ENCODE peak calls at places on chromosomes 12 and 14, in eight cellular contexts. V is A549, J is IMR-90, W is GM12892, L is ovary, O is body of pancreas, M is adrenal gland, K is Peyer's patch. Y is an unnamed sample.

GRCh38 chr12:119841433-119842210 is 35.5 kb downstream of the CIT start:
- DNase-seq in V (peak), J (peak), W (no peak), L (no peak), O (no peak), M (no peak), K (no peak), Y (no peak)

GRCh38 chr12:78121969-78122610 is 291.4 kb downstream of the NAV3 start:
- DNase-seq in V (no peak), J (peak), W (no peak), L (no peak), O (no peak), M (no peak), K (no peak), Y (no peak)

GRCh38 chr12:94329366-94329765 is 130.3 kb downstream of the CEP83 start:
- DNase-seq in V (no peak), J (no peak), W (no peak), L (no peak), O (no peak), M (no peak), K (no peak), Y (no peak)

GRCh38 chr14:83257466-83258439 is 1724.1 kb upstream of the SEL1L start:
- DNase-seq in V (no peak), J (no peak), W (no peak), L (no peak), O (no peak), M (no peak), K (no peak), Y (no peak)

GRCh38 chr12:68837215-68837614 is 29.2 kb downstream of the MDM2 start:
- DNase-seq in V (no peak), J (no peak), W (no peak), L (no peak), O (no peak), M (no peak), K (no peak), Y (no peak)

GRCh38 chr12:88579572-88579940 is 715 bp downstream of the KITLG start:
- DNase-seq in V (peak), J (no peak), W (no peak), L (peak), O (peak), M (peak), K (peak), Y (peak)

GRCh38 chr12:14322403-14322802 is 43.1 kb upstream of the ATF7IP start:
- DNase-seq in V (no peak), J (peak), W (no peak), L (no peak), O (no peak), M (no peak), K (no peak), Y (no peak)

GRCh38 chr14:95533391-95533821 is 1.4 kb upstream of the GLRX5 start:
- DNase-seq in V (peak), J (peak), W (no peak), L (no peak), O (no peak), M (peak), K (peak), Y (no peak)

GRCh38 chr12:57477710-57478681 is 1.7 kb downstream of the ARHGAP9 start:
- DNase-seq in V (no peak), J (peak), W (peak), L (no peak), O (no peak), M (no peak), K (peak), Y (peak)

GRCh38 chr14:69610859-69611263 is 535 bp upstream of the SUSD6 start:
- DNase-seq in V (no peak), J (no peak), W (no peak), L (no peak), O (no peak), M (peak), K (no peak), Y (no peak)

GRCh38 chr12:5432011-5432400 is at the start of gene NTF3:
- DNase-seq in V (no peak), J (peak), W (no peak), L (peak), O (peak), M (no peak), K (no peak), Y (no peak)

GRCh38 chr14:101028971-101029667 is 125.6 kb upstream of the RTL1 start:
- DNase-seq in V (no peak), J (no peak), W (no peak), L (no peak), O (no peak), M (no peak), K (peak), Y (no peak)

GRCh38 chr14:106883218-106883692 is 1356.9 kb downstream of the TMEM121 start:
- DNase-seq in V (peak), J (no peak), W (no peak), L (peak), O (peak), M (peak), K (peak), Y (no peak)

GRCh38 chr12:76719171-76719631 is 44.7 kb upstream of the ZDHHC17 start:
- DNase-seq in V (no peak), J (peak), W (no peak), L (no peak), O (no peak), M (no peak), K (no peak), Y (no peak)

GRCh38 chr12:108722992-108723766 is 8.1 kb downstream of the CORO1C start:
- DNase-seq in V (peak), J (peak), W (no peak), L (no peak), O (no peak), M (no peak), K (no peak), Y (no peak)

GRCh38 chr12:68324531-68324930 is 7.6 kb downstream of the MDM1 start:
- DNase-seq in V (no peak), J (no peak), W (no peak), L (no peak), O (no peak), M (no peak), K (no peak), Y (no peak)

GRCh38 chr12:53251477-53252348 is 16.4 kb upstream of the ESPL1 start:
- DNase-seq in V (peak), J (peak), W (peak), L (peak), O (peak), M (peak), K (peak), Y (peak)

GRCh38 chr14:54683882-54684794 is 117.2 kb downstream of the SAMD4A start:
- DNase-seq in V (no peak), J (peak), W (no peak), L (peak), O (no peak), M (peak), K (peak), Y (peak)

GRCh38 chr12:87820524-87821194 is 208.5 kb downstream of the C12orf50 start:
- DNase-seq in V (peak), J (peak), W (no peak), L (no peak), O (no peak), M (no peak), K (no peak), Y (no peak)

GRCh38 chr12:117120787-117121186 is 21.6 kb upstream of the TESC start:
- DNase-seq in V (no peak), J (no peak), W (no peak), L (no peak), O (peak), M (no peak), K (no peak), Y (no peak)

GRCh38 chr14:38442208-38442607 is 186.3 kb upstream of the CLEC14A start:
- DNase-seq in V (no peak), J (no peak), W (no peak), L (no peak), O (no peak), M (no peak), K (no peak), Y (peak)

GRCh38 chr14:64114166-64114565 is 180.0 kb downstream of the ESR2 start:
- DNase-seq in V (no peak), J (peak), W (no peak), L (no peak), O (peak), M (no peak), K (no peak), Y (no peak)
- TF ChIP-seq POLR2A in V (no peak), J (no peak), W (no peak), L (no peak), O (no peak), M (no peak), K (no peak), Y (no peak)

GRCh38 chr14:79740043-79740442 is 471.3 kb downstream of the DIO2 start:
- DNase-seq in V (no peak), J (no peak), W (no peak), L (no peak), O (no peak), M (no peak), K (no peak), Y (no peak)

GRCh38 chr14:79730911-79731310 is 480.4 kb downstream of the DIO2 start:
- DNase-seq in V (no peak), J (no peak), W (no peak), L (no peak), O (no peak), M (no peak), K (no peak), Y (no peak)

GRCh38 chr14:79734151-79734550 is 477.2 kb downstream of the DIO2 start:
- DNase-seq in V (no peak), J (no peak), W (no peak), L (no peak), O (no peak), M (no peak), K (no peak), Y (no peak)

GRCh38 chr14:79732911-79733310 is 478.4 kb downstream of the DIO2 start:
- DNase-seq in V (no peak), J (peak), W (no peak), L (no peak), O (no peak), M (no peak), K (no peak), Y (no peak)

GRCh38 chr14:79735121-79735520 is 476.2 kb downstream of the DIO2 start:
- DNase-seq in V (no peak), J (no peak), W (no peak), L (no peak), O (no peak), M (no peak), K (no peak), Y (no peak)
- TF ChIP-seq POLR2A in V (no peak), J (no peak), W (no peak), L (no peak), O (no peak), M (no peak), K (no peak), Y (no peak)

GRCh38 chr12:4271433-4272013 is 2.0 kb upstream of the CCND2 start:
- DNase-seq in V (no peak), J (no peak), W (no peak), L (no peak), O (no peak), M (no peak), K (no peak), Y (no peak)
- TF ChIP-seq POLR2A in V (no peak), J (no peak), W (no peak), L (no peak), O (no peak), M (peak), K (peak), Y (peak)

GRCh38 chr12:132825861-132826260 is 2.8 kb downstream of the GOLGA3 start:
- DNase-seq in V (no peak), J (no peak), W (no peak), L (no peak), O (no peak), M (no peak), K (no peak), Y (no peak)

GRCh38 chr12:132824053-132824452 is 4.6 kb downstream of the GOLGA3 start:
- DNase-seq in V (no peak), J (peak), W (no peak), L (no peak), O (no peak), M (no peak), K (no peak), Y (no peak)

GRCh38 chr12:132827763-132828703 is 636 bp downstream of the GOLGA3 start:
- DNase-seq in V (peak), J (peak), W (peak), L (no peak), O (peak), M (peak), K (peak), Y (peak)

GRCh38 chr12:132828706-132829534 is at the start of gene GOLGA3:
- DNase-seq in V (peak), J (peak), W (peak), L (peak), O (peak), M (peak), K (peak), Y (peak)

GRCh38 chr12:132825089-132825488 is 3.6 kb downstream of the GOLGA3 start:
- DNase-seq in V (no peak), J (no peak), W (no peak), L (no peak), O (no peak), M (no peak), K (no peak), Y (no peak)
- TF ChIP-seq POLR2A in V (no peak), J (no peak), W (no peak), L (no peak), O (no peak), M (no peak), K (no peak), Y (no peak)

GRCh38 chr12:32755051-32755653 is 545 bp downstream of the YARS2 start:
- DNase-seq in V (peak), J (peak), W (peak), L (peak), O (peak), M (peak), K (peak), Y (peak)
- TF ChIP-seq POLR2A in V (peak), J (no peak), W (no peak), L (no peak), O (no peak), M (no peak), K (no peak), Y (no peak)

GRCh38 chr12:9756174-9756573 is 4.5 kb downstream of the CD69 start:
- DNase-seq in V (no peak), J (no peak), W (no peak), L (no peak), O (no peak), M (no peak), K (no peak), Y (no peak)
- TF ChIP-seq POLR2A in V (no peak), J (no peak), W (no peak), L (no peak), O (no peak), M (no peak), K (no peak), Y (no peak)

DNA sequence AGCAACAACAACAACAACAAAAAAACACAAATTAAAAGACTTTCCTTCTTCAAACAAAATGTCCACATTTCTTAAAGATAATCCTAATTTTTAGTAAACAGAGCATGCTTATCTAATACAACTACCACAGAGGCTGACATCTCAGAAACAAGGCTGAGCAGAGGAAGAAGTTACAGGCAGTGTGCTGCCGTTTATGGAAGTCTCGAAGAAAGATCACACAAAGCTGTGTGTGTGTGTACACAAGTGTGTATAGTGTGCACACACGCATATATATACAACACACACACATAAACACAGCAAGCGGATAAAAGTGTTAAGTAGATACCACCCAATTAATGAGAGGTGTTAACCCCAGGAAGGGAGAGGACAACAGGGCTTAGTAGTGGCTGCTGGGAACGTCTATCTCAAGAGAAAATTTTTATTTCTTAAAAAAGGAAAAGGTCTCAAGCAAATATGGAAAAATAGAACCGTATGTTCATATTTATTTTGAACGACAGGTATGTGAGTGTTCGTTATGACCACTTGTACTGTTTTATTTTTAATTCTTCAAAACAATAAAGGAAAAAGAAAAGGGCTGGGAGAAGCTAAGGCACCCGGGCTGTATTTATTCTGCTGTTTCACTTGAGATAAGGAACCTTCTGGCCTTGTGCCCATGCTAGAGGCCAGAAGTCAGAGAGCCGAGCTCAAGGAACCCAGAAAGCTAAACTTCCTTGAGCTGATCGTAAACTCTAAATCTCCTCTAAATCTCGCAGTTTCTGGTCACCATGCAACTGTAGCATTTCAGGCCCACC is 15.1 kb downstream of the CCDC88C start:
- DNase-seq in V (no peak), J (no peak), W (no peak), L (no peak), O (peak), M (no peak), K (peak), Y (no peak)
- TF ChIP-seq POLR2A in V (no peak), J (no peak), W (no peak), L (no peak), O (no peak), M (no peak), K (no peak), Y (no peak)

DNA sequence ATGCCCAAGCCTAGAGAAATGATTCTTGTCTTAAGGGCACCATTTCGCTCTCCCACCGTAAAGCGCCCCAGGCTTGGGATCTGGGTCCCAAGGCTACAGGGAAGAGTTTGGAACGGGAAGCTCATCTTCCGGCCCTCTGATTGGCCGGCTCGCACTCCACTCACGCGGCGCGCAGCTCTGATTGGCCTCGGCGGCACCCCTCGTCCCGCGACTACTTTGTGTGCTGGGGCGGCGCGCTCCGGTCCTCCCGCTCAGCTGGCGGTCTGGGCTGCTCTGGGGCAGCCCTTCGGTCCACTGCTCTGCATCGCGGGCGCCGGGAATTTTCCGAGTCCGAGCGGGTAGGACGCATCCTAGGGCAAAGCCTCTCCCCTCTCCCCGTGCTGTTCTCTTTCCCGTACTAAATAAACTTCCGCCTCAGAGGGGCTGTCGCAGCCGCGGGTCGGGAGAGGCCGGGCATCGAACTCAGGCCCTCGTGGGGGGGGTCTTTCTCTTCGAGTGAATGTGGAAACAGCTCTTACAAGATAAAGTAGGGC is 808 bp upstream of the FUT8 start:
- DNase-seq in V (peak), J (peak), W (peak), L (peak), O (peak), M (peak), K (peak), Y (peak)
- TF ChIP-seq POLR2A in V (peak), J (no peak), W (peak), L (peak), O (peak), M (peak), K (peak), Y (no peak)

DNA sequence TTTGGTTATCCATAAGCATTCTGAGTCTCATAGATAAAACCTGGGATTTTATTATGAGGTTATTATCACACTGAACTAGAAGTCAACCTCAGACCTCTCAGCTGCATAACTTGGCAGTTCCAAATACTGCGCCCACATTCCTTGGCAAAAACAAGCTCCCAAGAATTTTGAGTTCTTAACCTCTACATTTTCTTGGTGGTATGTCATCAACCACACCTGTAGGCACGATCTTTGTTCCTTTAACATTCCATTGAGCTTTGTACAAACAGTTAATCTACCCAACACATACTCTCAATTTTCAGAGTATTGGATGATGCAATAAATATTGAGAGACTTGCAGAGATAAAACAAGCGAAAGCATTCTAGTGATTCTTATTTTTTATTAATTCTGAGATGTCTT is 371.8 kb upstream of the PRICKLE1 start:
- DNase-seq in V (peak), J (peak), W (no peak), L (no peak), O (no peak), M (no peak), K (no peak), Y (no peak)
- TF ChIP-seq POLR2A in V (no peak), J (no peak), W (no peak), L (no peak), O (no peak), M (no peak), K (no peak), Y (no peak)

GRCh38 chr12:111406474-111407370 is 999 bp downstream of the SH2B3 start:
- DNase-seq in V (no peak), J (no peak), W (no peak), L (no peak), O (no peak), M (peak), K (peak), Y (peak)

GRCh38 chr12:111405856-111406473 is at the start of gene SH2B3:
- DNase-seq in V (no peak), J (peak), W (no peak), L (peak), O (no peak), M (no peak), K (no peak), Y (no peak)

GRCh38 chr12:111404362-111405148 is 1.2 kb upstream of the SH2B3 start:
- DNase-seq in V (no peak), J (no peak), W (no peak), L (peak), O (peak), M (peak), K (peak), Y (no peak)

GRCh38 chr12:111407371-111408115 is 1.8 kb downstream of the SH2B3 start:
- DNase-seq in V (no peak), J (no peak), W (no peak), L (no peak), O (no peak), M (no peak), K (no peak), Y (no peak)

DNA sequence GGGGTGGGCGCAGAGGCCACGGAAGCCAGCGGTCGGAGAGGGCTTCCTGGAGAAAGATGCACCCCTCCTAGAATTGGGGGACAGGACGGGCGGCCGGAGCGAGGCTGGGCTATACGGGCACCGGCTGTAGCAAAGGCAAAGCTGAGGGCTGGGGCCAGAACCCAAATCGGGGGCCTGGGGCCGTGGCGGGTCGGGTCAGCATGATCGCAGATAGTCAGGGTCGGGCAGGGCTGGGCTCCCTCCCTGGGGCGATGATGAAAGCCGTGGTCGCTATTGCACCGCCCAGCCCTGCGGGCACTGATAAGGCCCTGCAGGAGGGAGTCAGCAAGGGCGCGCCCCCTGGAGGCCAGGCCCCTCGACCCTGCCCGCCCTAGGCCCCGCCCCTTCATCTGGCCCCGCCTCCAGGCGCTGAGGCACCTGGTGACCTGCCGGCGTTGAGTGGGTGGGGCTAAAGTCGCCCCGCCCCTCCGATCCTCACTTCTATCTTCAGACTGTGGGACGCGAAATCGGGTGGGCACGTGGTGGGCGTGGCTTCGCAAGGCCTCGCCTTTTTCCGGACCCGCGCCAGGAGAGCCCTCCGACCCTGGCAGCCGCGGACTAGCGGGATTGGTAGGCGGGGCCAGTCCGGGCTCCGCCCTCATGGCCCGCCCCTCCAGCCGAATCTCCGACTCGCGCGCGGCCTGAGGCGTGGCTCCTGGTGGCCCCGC is 421 bp upstream of the SH2B3 start:
- DNase-seq in V (peak), J (peak), W (peak), L (peak), O (peak), M (peak), K (peak), Y (peak)
- TF ChIP-seq POLR2A in V (no peak), J (no peak), W (peak), L (peak), O (no peak), M (no peak), K (no peak), Y (peak)

Y was measured in heart left ventricle.